ENCODE peak calls at places on chromosomes 6 and 20, in six cellular contexts. O is body of pancreas, U is A549, X is ovary, J is HCT116, R is sigmoid colon. T is an unnamed sample.

GRCh38 chr20:16801919-16802651 is 53.9 kb downstream of the OTOR start:
- DNase-seq in J (peak; percentile 56), X (peak; percentile 68), U (peak; percentile 41), R (peak; percentile 73), O (peak; percentile 67), T (peak; percentile 64)

GRCh38 chr6:30926644-30927043 is 5.3 kb downstream of the SFTA2 start:
- DNase-seq in O (peak; percentile 85), J (no peak), U (no peak), X (no peak), R (no peak), T (no peak)

GRCh38 chr6:80544500-80545055 is 438.1 kb downstream of the BCKDHB start:
- DNase-seq in X (no peak), J (no peak), O (no peak), U (no peak), R (no peak), T (no peak)

GRCh38 chr6:13378669-13379590 is 50.6 kb upstream of the TBC1D7 start:
- DNase-seq in R (no peak), U (no peak), O (peak; percentile 71), J (no peak), X (no peak), T (peak; percentile 69)

GRCh38 chr20:46433051-46433450 is 26.6 kb upstream of the ELMO2 start:
- DNase-seq in X (no peak), O (no peak), J (no peak), R (no peak), U (no peak), T (no peak)

GRCh38 chr6:155324172-155324571 is 9.9 kb upstream of the TFB1M start:
- DNase-seq in J (no peak), O (no peak), U (no peak), R (no peak), X (no peak), T (no peak)

GRCh38 chr6:87730310-87730709 is 28.3 kb upstream of the AKIRIN2 start:
- DNase-seq in R (peak; percentile 75), U (no peak), J (no peak), O (peak; percentile 12), X (no peak), T (no peak)

GRCh38 chr6:162907876-162908481 is 180.2 kb downstream of the PACRG start:
- DNase-seq in U (no peak), O (no peak), X (no peak), J (peak; percentile 35), R (no peak), T (no peak)

GRCh38 chr20:25148181-25148981 is 47.1 kb upstream of the ENTPD6 start:
- DNase-seq in J (no peak), U (no peak), O (peak; percentile 58), X (peak; percentile 76), R (peak; percentile 85), T (no peak)

GRCh38 chr6:31870385-31870921 is 7.8 kb upstream of the NEU1 start:
- DNase-seq in O (no peak), R (no peak), J (no peak), U (no peak), X (no peak), T (no peak)

GRCh38 chr6:6270948-6271347 is 49.5 kb downstream of the F13A1 start:
- DNase-seq in U (no peak), O (no peak), R (no peak), X (no peak), J (no peak), T (no peak)

GRCh38 chr6:119312875-119313338 is 36.7 kb downstream of the MAN1A1 start:
- DNase-seq in O (no peak), J (no peak), R (no peak), U (no peak), X (no peak), T (no peak)

GRCh38 chr20:5463007-5463686 is 146.4 kb upstream of the PROKR2 start:
- DNase-seq in U (no peak), J (no peak), R (no peak), O (peak; percentile 84), X (no peak), T (no peak)

GRCh38 chr6:93048381-93048780 is 371.0 kb downstream of the EPHA7 start:
- DNase-seq in U (no peak), X (no peak), R (no peak), J (no peak), O (no peak), T (no peak)

GRCh38 chr6:25832670-25833069 is 818 bp upstream of the SLC17A1 start:
- DNase-seq in J (no peak), O (no peak), R (no peak), X (no peak), U (no peak), T (no peak)

GRCh38 chr6:25830461-25830860 is 1.4 kb downstream of the SLC17A1 start:
- DNase-seq in R (no peak), X (no peak), J (no peak), U (no peak), O (no peak), T (no peak)

GRCh38 chr6:25833136-25833535 is 1.3 kb upstream of the SLC17A1 start:
- DNase-seq in U (no peak), X (no peak), J (no peak), O (no peak), R (no peak), T (no peak)

GRCh38 chr6:25831532-25832306 is at the start of gene SLC17A1:
- DNase-seq in X (no peak), J (no peak), U (no peak), R (no peak), O (no peak), T (no peak)

GRCh38 chr6:25832307-25832662 is 433 bp upstream of the SLC17A1 start:
- DNase-seq in X (no peak), U (no peak), O (no peak), R (no peak), J (no peak), T (no peak)
- H3K27ac ChIP-seq in X (no peak overlapping the region), U (peak overlapping the region; percentile 81), O (no peak overlapping the region), R (no peak overlapping the region), J (no peak overlapping the region), T (no peak overlapping the region)

DNA sequence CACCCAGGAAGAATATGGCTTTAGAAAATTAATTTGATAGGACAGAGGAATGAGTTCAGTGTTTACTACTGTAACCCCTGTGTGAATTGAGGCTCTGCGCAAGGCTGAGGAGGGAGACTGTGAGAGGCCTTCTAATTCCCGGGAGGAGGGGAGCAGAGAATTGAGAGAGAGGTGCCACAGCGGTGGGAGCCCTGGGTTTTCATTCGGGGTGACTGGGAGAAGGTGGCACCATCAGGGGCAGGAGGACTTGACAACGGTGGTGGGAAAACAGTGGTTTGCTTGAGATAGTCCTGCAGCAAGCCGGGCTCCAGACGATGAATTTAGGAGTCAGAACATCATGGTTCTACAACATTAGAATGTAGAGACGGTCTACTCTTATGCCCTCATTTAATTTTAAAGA is 9.2 kb downstream of the DUSP22 start:
- DNase-seq in X (no peak), U (no peak), R (no peak), J (no peak), O (no peak), T (no peak)
- H3K9me3 ChIP-seq in X (no peaks in the 10 kb centered on the region), U (no peaks in the 10 kb centered on the region), R (no peaks in the 10 kb centered on the region), J (no peaks in the 10 kb centered on the region), O (no peaks in the 10 kb centered on the region), T (no peaks in the 10 kb centered on the region)

DNA sequence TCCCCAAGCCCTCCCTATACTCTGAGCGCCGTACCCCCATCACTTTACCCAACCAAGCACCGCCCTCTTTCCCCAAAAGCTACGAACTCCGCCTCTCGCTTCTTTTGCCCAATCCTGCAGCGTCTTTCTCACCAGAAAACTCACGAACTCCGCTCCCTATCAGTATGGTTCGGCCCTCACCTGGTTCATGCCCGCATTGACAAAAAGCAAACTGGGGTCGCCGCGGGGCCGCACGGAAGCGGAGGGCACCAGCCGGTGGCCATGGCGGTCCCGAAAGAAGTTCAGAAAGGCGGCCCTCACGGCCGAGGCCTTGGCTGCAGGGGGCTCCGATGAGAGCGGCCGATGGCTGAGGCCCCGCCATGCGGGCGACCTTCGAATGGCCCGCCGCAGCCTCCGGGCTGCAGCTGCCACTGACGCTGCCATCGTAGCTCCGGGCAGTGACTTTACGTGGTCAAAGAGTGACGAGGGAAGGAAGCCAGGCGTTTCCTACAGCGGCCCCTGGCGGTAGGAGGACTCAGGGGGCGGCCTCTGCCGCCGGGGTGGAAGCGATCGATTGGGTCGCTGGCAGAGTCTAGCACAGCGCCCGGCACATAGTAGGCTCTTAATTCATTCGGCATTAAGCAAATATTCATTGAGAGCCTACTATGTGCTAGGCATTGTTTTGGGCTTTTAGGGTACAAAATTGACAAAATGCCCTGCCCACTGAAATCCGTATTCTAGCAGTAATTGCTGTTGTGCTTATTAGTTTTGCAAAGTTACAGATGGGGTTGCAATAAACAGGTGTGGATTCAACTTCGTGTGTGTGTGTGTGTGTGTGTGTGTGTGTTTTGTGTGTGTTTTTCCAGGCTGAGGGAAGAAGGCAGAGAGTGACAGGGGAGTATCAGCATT is at the start of gene AARS2:
- DNase-seq in J (peak; percentile 81), O (peak; percentile 89), X (peak; percentile 89), U (peak; percentile 56), R (peak; percentile 90), T (peak; percentile 61)
- TF ChIP-seq POLR2A in J (peak; percentile 73), O (peak; percentile 70), X (peak; percentile 45), U (peak; percentile 85), R (no peak), T (peak; percentile 23)

GRCh38 chr6:165636415-165637048 is 26.5 kb downstream of the PDE10A start:
- DNase-seq in R (no peak), X (no peak), J (no peak), U (no peak), O (no peak), T (no peak)
- H3K27ac ChIP-seq in R (no peak overlapping the region), X (no peak overlapping the region), J (no peak overlapping the region), U (peak overlapping the region; percentile 10), O (no peak overlapping the region), T (no peak overlapping the region)

T was measured in breast epithelium.